ENCODE peak calls at places on chromosomes 5 and 9, in nine cellular contexts. Y is heart right ventricle; O is neural progenitor cell; K is GM23248; C is tibial nerve; U is psoas muscle; I is colonic mucosa; E is CD8-positive, alpha-beta T cell; H is CD4-positive, CD25-positive, alpha-beta regulatory T cell. A is an unnamed sample.

GRCh38 chr9:94804316-94804715 is 77.8 kb downstream of the AOPEP start:
- DNase-seq in Y (no peak), O (no peak), K (no peak), C (no peak), U (no peak), I (no peak), E (no peak), H (no peak), A (no peak)

GRCh38 chr9:4475301-4475700 is 15.0 kb upstream of the SLC1A1 start:
- DNase-seq in Y (no peak), O (no peak), K (no peak), C (no peak), U (no peak), I (no peak), E (no peak), H (no peak), A (no peak)

GRCh38 chr9:7760014-7760415 is 39.6 kb downstream of the DMAC1 start:
- DNase-seq in Y (peak; percentile 15), O (no peak), K (peak; percentile 3), C (peak; percentile 16), U (peak; percentile 27), I (no peak), E (no peak), H (no peak), A (no peak)

GRCh38 chr9:84296146-84296843 is 44.3 kb downstream of the SLC28A3 start:
- DNase-seq in Y (no peak), O (no peak), K (peak; percentile 70), C (no peak), U (no peak), I (no peak), E (peak; percentile 37), H (peak; percentile 29), A (no peak)

GRCh38 chr5:72467987-72468386 is 39.2 kb downstream of the ZNF366 start:
- DNase-seq in Y (no peak), O (no peak), K (peak; percentile 78), C (no peak), U (no peak), I (no peak), E (no peak), H (no peak), A (no peak)

GRCh38 chr9:121720992-121721350 is 69.5 kb downstream of the DAB2IP start:
- DNase-seq in Y (no peak), O (no peak), K (peak; percentile 47), C (no peak), U (no peak), I (no peak), E (no peak), H (no peak), A (no peak)

GRCh38 chr9:519579-519978 is 304.9 kb downstream of the DOCK8 start:
- DNase-seq in Y (no peak), O (no peak), K (no peak), C (no peak), U (no peak), I (no peak), E (no peak), H (no peak), A (no peak)

GRCh38 chr5:82641362-82641988 is 363.3 kb upstream of the RPS23 start:
- DNase-seq in Y (no peak), O (peak; percentile 67), K (peak; percentile 84), C (peak; percentile 93), U (peak; percentile 51), I (peak; percentile 84), E (no peak), H (peak; percentile 40), A (no peak)

GRCh38 chr9:131676431-131676972 is 63.4 kb downstream of the RAPGEF1 start:
- DNase-seq in Y (no peak), O (no peak), K (peak; percentile 28), C (no peak), U (no peak), I (no peak), E (peak; percentile 73), H (peak; percentile 84), A (peak; percentile 67)

GRCh38 chr9:137479892-137480685 is 21.0 kb upstream of the NSMF start:
- DNase-seq in Y (no peak), O (no peak), K (no peak), C (no peak), U (no peak), I (no peak), E (no peak), H (no peak), A (no peak)

GRCh38 chr9:71119746-71120145 is 1.7 kb downstream of the TRPM3 start:
- DNase-seq in Y (no peak), O (peak; percentile 83), K (no peak), C (no peak), U (no peak), I (no peak), E (no peak), H (no peak), A (no peak)

GRCh38 chr5:111071413-111071812 is at the start of gene TSLP:
- DNase-seq in Y (no peak), O (no peak), K (no peak), C (no peak), U (no peak), I (no peak), E (no peak), H (no peak), A (no peak)

GRCh38 chr5:90408571-90409317 is 812 bp downstream of the CETN3 start:
- DNase-seq in Y (no peak), O (peak; percentile 16), K (peak; percentile 22), C (no peak), U (no peak), I (peak; percentile 21), E (no peak), H (peak; percentile 6), A (no peak)

DNA sequence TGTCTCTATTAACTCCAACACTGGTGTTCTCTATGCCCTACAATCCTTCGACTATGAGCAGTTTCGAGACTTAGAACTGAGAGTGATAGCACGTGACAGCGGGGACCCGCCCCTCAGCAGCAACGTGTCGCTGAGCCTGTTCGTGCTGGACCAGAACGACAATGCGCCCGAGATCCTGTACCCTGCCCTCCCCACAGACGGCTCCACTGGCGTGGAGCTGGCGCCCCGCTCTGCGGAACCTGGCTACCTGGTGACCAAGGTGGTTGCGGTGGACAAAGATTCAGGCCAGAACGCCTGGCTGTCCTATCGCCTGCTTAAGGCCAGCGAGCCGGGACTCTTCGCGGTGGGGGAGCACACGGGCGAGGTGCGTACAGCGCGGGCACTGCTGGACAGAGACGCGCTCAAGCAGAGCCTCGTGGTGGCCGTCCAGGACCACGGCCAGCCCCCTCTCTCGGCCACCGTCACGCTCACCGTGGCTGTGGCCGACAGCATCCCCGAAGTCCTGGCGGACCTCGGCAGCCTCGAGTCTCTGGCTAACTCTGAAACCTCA is 2.0 kb downstream of the PCDHGA11 start:
- DNase-seq in Y (no peak), O (no peak), K (no peak), C (no peak), U (no peak), I (no peak), E (no peak), H (no peak), A (no peak)
- H3K9me3 ChIP-seq in Y (peaks cover 82% of the 10 kb centered on the region), O (peaks cover 84% of the 10 kb centered on the region), K (no peaks in the 10 kb centered on the region), C (peaks cover 6% of the 10 kb centered on the region), U (peaks cover 15% of the 10 kb centered on the region), I (peaks cover 16% of the 10 kb centered on the region), E (peaks cover 9% of the 10 kb centered on the region), H (peaks cover 24% of the 10 kb centered on the region), A (peaks cover 67% of the 10 kb centered on the region)

GRCh38 chr5:20833081-20833627 is 845.2 kb upstream of the CDH18 start:
- DNase-seq in Y (no peak), O (no peak), K (no peak), C (no peak), U (no peak), I (no peak), E (no peak), H (no peak), A (no peak)

GRCh38 chr5:20832204-20833080 is 844.4 kb upstream of the CDH18 start:
- DNase-seq in Y (no peak), O (no peak), K (no peak), C (no peak), U (no peak), I (no peak), E (no peak), H (no peak), A (no peak)
- H3K9me3 ChIP-seq in Y (no peaks in the 10 kb centered on the region), O (no peaks in the 10 kb centered on the region), K (no peaks in the 10 kb centered on the region), C (no peaks in the 10 kb centered on the region), U (no peaks in the 10 kb centered on the region), I (no peaks in the 10 kb centered on the region), E (no peaks in the 10 kb centered on the region), H (no peaks in the 10 kb centered on the region), A (no peaks in the 10 kb centered on the region)

DNA sequence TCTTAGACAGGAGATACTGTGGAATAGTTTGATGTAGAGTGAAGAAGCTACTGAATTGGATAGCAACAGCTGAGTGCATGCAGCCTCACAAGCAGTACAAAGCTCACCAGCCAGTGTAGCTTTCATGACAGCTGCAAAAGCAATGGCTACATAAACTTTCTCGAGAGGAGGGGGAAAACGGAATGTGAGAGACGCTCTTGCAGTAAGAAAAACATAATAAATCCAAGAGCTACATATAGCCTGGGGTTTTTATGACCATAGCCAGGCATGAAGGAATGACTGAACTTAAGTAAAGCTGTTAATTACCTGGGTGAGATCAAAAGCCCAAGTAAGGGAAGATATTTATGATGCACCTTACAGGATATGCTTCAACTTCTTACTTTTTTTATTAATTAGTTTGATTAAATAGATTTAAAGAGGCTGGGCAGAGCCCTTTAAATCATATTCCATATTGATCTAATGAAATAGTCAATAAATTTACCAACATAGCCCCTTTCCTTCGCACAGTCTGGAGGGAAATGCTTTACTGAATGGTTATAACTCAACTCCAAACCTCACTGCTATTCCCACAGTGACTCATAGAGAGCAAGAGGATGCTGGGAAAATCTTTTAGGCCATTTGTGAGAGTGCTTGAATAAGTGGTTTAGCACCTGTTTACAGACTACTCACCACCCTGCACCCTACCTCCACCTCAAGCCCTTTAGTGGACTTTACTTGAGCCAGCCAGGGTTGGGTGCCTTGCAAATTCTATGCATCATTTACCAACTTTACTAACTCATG is 407.2 kb upstream of the CLINT1 start:
- DNase-seq in Y (no peak), O (no peak), K (no peak), C (no peak), U (no peak), I (no peak), E (no peak), H (no peak), A (no peak)
- H3K9me3 ChIP-seq in Y (peaks cover 9% of the 10 kb centered on the region), O (peaks cover 7% of the 10 kb centered on the region), K (peaks cover 9% of the 10 kb centered on the region), C (no peaks in the 10 kb centered on the region), U (peaks cover 9% of the 10 kb centered on the region), I (no peaks in the 10 kb centered on the region), E (no peaks in the 10 kb centered on the region), H (no peaks in the 10 kb centered on the region), A (peaks cover 6% of the 10 kb centered on the region)

GRCh38 chr5:141322261-141322660 is 1.7 kb upstream of the TAF7 start:
- DNase-seq in Y (no peak), O (no peak), K (no peak), C (no peak), U (no peak), I (no peak), E (no peak), H (no peak), A (no peak)

GRCh38 chr5:141319202-141319601 is 1.4 kb downstream of the TAF7 start:
- DNase-seq in Y (no peak), O (no peak), K (peak; percentile 18), C (no peak), U (no peak), I (no peak), E (no peak), H (no peak), A (no peak)

GRCh38 chr5:141313711-141314110 is 6.9 kb downstream of the TAF7 start:
- DNase-seq in Y (no peak), O (no peak), K (no peak), C (no peak), U (no peak), I (no peak), E (no peak), H (no peak), A (no peak)

GRCh38 chr5:141320225-141321169 is at the start of gene TAF7:
- DNase-seq in Y (peak; percentile 93), O (peak; percentile 96), K (peak; percentile 97), C (peak; percentile 77), U (peak; percentile 91), I (peak; percentile 92), E (peak; percentile 94), H (peak; percentile 94), A (peak; percentile 92)

GRCh38 chr5:141319699-141320098 is 885 bp downstream of the TAF7 start:
- DNase-seq in Y (no peak), O (no peak), K (no peak), C (no peak), U (no peak), I (no peak), E (no peak), H (no peak), A (no peak)
- H3K9me3 ChIP-seq in Y (peaks cover 49% of the 10 kb centered on the region), O (peaks cover 26% of the 10 kb centered on the region), K (peaks cover 7% of the 10 kb centered on the region), C (peaks cover 8% of the 10 kb centered on the region), U (peaks cover 52% of the 10 kb centered on the region), I (peaks cover 14% of the 10 kb centered on the region), E (peaks cover 47% of the 10 kb centered on the region), H (peaks cover 59% of the 10 kb centered on the region), A (peaks cover 69% of the 10 kb centered on the region)